ENCODE peak calls at places on chromosomes 3 and 15, in four cellular contexts. L is glomerular endothelial cell; X is occipital lobe; P is stimulated activated CD4-positive, alpha-beta T cell treated with anti-CD3 and anti-CD28 coated beads, Interleukin-2, amount 100 ng/mL, for 24 hours. G is an unnamed sample.

GRCh38 chr3:175200391-175200790 is 341.3 kb downstream of the NAALADL2 start:
- DNase-seq in L (no peak), X (no peak), P (no peak), G (no peak)

GRCh38 chr3:65938147-65938546 is 100.6 kb downstream of the MAGI1 start:
- DNase-seq in L (no peak), X (no peak), P (no peak), G (no peak)

GRCh38 chr15:75661041-75661778 is 13.5 kb downstream of the SNX33 start:
- DNase-seq in L (no peak), X (no peak), P (no peak), G (peak)

GRCh38 chr3:53812434-53812833 is 33.8 kb downstream of the CHDH start:
- DNase-seq in L (no peak), X (no peak), P (no peak), G (no peak)

GRCh38 chr15:29061746-29062660 is 176.2 kb downstream of the APBA2 start:
- DNase-seq in L (no peak), X (no peak), P (no peak), G (no peak)

GRCh38 chr15:57861039-57861638 is 154.6 kb downstream of the POLR2M start:
- DNase-seq in L (peak), X (no peak), P (peak), G (peak)

GRCh38 chr3:172461530-172462138 is 13.4 kb upstream of the GHSR start:
- DNase-seq in L (no peak), X (no peak), P (no peak), G (peak)

GRCh38 chr15:55768670-55769185 is 25.8 kb upstream of the PRTG start:
- DNase-seq in L (no peak), X (no peak), P (no peak), G (no peak)

GRCh38 chr3:26099692-26100091 is 309.8 kb downstream of the OXSM start:
- DNase-seq in L (no peak), X (no peak), P (no peak), G (no peak)

GRCh38 chr15:57890351-57890750 is 175.2 kb downstream of the ALDH1A2 start:
- DNase-seq in L (no peak), X (no peak), P (no peak), G (no peak)

GRCh38 chr3:71016141-71016845 is 567.2 kb downstream of the FOXP1 start:
- DNase-seq in L (no peak), X (no peak), P (no peak), G (no peak)

GRCh38 chr3:40713795-40714194 is 189.0 kb downstream of the ZNF621 start:
- DNase-seq in L (no peak), X (no peak), P (no peak), G (no peak)

GRCh38 chr3:64074895-64075679 is 51.8 kb upstream of the PSMD6 start:
- DNase-seq in L (no peak), X (no peak), P (no peak), G (no peak)

GRCh38 chr3:13060341-13060910 is 12.8 kb downstream of the IQSEC1 start:
- DNase-seq in L (no peak), X (no peak), P (no peak), G (no peak)

GRCh38 chr3:35653347-35653746 is 14.0 kb downstream of the ARPP21 start:
- DNase-seq in L (no peak), X (no peak), P (no peak), G (no peak)

GRCh38 chr15:91517491-91518200 is 335.9 kb upstream of the SLCO3A1 start:
- DNase-seq in L (no peak), X (no peak), P (no peak), G (no peak)

GRCh38 chr15:62799037-62799436 is 243.5 kb upstream of the TPM1 start:
- DNase-seq in L (no peak), X (no peak), P (no peak), G (no peak)

GRCh38 chr3:45480871-45481270 is 92.5 kb downstream of the LARS2 start:
- DNase-seq in L (no peak), X (no peak), P (no peak), G (no peak)

GRCh38 chr15:31303434-31304073 is 23.1 kb upstream of the KLF13 start:
- DNase-seq in L (no peak), X (no peak), P (peak), G (no peak)

GRCh38 chr3:55467099-55467498 is 20.0 kb downstream of the WNT5A start:
- DNase-seq in L (no peak), X (no peak), P (no peak), G (no peak)

GRCh38 chr3:13869944-13870343 is 9.9 kb downstream of the WNT7A start:
- DNase-seq in L (no peak), X (no peak), P (no peak), G (no peak)

GRCh38 chr15:32825219-32825618 is 107.4 kb downstream of the GREM1 start:
- DNase-seq in L (no peak), X (no peak), P (no peak), G (peak)

GRCh38 chr15:77819271-77819806 is 186.6 kb upstream of the LINGO1 start:
- DNase-seq in L (no peak), X (peak), P (no peak), G (no peak)

GRCh38 chr15:67068724-67069400 is 3.5 kb downstream of the SMAD3 start:
- DNase-seq in L (no peak), X (no peak), P (no peak), G (no peak)

GRCh38 chr15:27545494-27546255 is 553.4 kb downstream of the OCA2 start:
- DNase-seq in L (no peak), X (no peak), P (no peak), G (no peak)

GRCh38 chr3:110157221-110157620 is 819.9 kb upstream of the DPPA4 start:
- DNase-seq in L (no peak), X (no peak), P (no peak), G (no peak)

GRCh38 chr3:127454051-127454450 is 136.5 kb downstream of the TPRA1 start:
- DNase-seq in L (no peak), X (no peak), P (no peak), G (no peak)

GRCh38 chr15:66770518-66771350 is 68.7 kb downstream of the SMAD6 start:
- DNase-seq in L (no peak), X (no peak), P (no peak), G (no peak)

GRCh38 chr15:58285921-58286278 is 145.9 kb upstream of the LIPC start:
- DNase-seq in L (no peak), X (no peak), P (no peak), G (no peak)

GRCh38 chr3:150365132-150365604 is 42.9 kb upstream of the TSC22D2 start:
- DNase-seq in L (no peak), X (no peak), P (no peak), G (no peak)

GRCh38 chr15:63602595-63602994 is 5.4 kb downstream of the FBXL22 start:
- DNase-seq in L (no peak), X (no peak), P (no peak), G (no peak)

GRCh38 chr3:156675744-156676466 is 1.5 kb downstream of the TIPARP start:
- DNase-seq in L (peak), X (no peak), P (peak), G (peak)

GRCh38 chr3:18556503-18556902 is 131.4 kb upstream of the SATB1 start:
- DNase-seq in L (no peak), X (no peak), P (peak), G (no peak)

GRCh38 chr3:52769786-52770445 is 824 bp downstream of the NEK4 start:
- DNase-seq in L (no peak), X (no peak), P (no peak), G (peak)

GRCh38 chr15:45458746-45459403 is 63.7 kb downstream of the SLC30A4 start:
- DNase-seq in L (no peak), X (peak), P (peak), G (peak)

GRCh38 chr3:107740992-107741896 is 218.5 kb downstream of the BBX start:
- DNase-seq in L (peak), X (no peak), P (no peak), G (peak)